ENCODE peak calls at places on chromosomes 16 and 17, in nine cellular contexts. J is lung microvascular endothelial cell; X is progenitor cell of endocrine pancreas; L is stimulated activated CD8-positive, alpha-beta memory T cell treated with anti-CD3 and anti-CD28 coated beads, Interleukin-4, amount 100 ng/mL, for 48 hours; N is iris pigment epithelial cell; M is stimulated activated naive B cell treated with anti-CD40 and anti-IgM and Interleukin-4, amounts not matched to agents 10 μg/mL and 1 μg/mL and 100 μg/mL, for 72 hours; Y is GM19239; I is AG20443; F is head of caudate nucleus. R is an unnamed sample.

GRCh38 chr17:81003711-81004335 is 12.2 kb downstream of the CHMP6 start:
- DNase-seq in J (no peak), X (no peak), L (no peak), N (no peak), M (no peak), Y (no peak), I (peak), F (no peak), R (no peak)

GRCh38 chr17:34892864-34893263 is 68.4 kb downstream of the CCT6B start:
- DNase-seq in J (peak), X (peak), L (peak), N (peak), M (no peak), Y (no peak), I (peak), F (no peak), R (peak)

GRCh38 chr16:27291106-27291505 is 22.5 kb upstream of the NSMCE1 start:
- DNase-seq in J (no peak), X (no peak), L (no peak), N (no peak), M (no peak), Y (no peak), I (no peak), F (no peak), R (no peak)

GRCh38 chr17:17375826-17376225 is 72.7 kb downstream of the NT5M start:
- DNase-seq in J (no peak), X (no peak), L (no peak), N (peak), M (no peak), Y (no peak), I (no peak), F (no peak), R (no peak)

GRCh38 chr17:57544381-57544780 is 200.7 kb downstream of the CCDC182 start:
- DNase-seq in J (no peak), X (no peak), L (no peak), N (no peak), M (no peak), Y (no peak), I (no peak), F (no peak), R (no peak)

GRCh38 chr17:56543280-56543679 is 50.2 kb upstream of the NOG start:
- DNase-seq in J (no peak), X (no peak), L (no peak), N (no peak), M (no peak), Y (no peak), I (no peak), F (no peak), R (no peak)

GRCh38 chr16:28166394-28167208 is 45.2 kb downstream of the XPO6 start:
- DNase-seq in J (peak), X (no peak), L (no peak), N (peak), M (peak), Y (no peak), I (no peak), F (no peak), R (no peak)

GRCh38 chr16:71746442-71747046 is 22.0 kb upstream of the PHLPP2 start:
- DNase-seq in J (peak), X (no peak), L (no peak), N (peak), M (no peak), Y (peak), I (peak), F (no peak), R (peak)

GRCh38 chr17:59870482-59870881 is 22.3 kb downstream of the TUBD1 start:
- DNase-seq in J (no peak), X (no peak), L (no peak), N (no peak), M (no peak), Y (no peak), I (no peak), F (no peak), R (no peak)

GRCh38 chr17:74524751-74525725 is 6.2 kb downstream of the CD300LB start:
- DNase-seq in J (no peak), X (no peak), L (no peak), N (no peak), M (no peak), Y (no peak), I (peak), F (no peak), R (no peak)

GRCh38 chr16:82344157-82344556 is 174.1 kb upstream of the MPHOSPH6 start:
- DNase-seq in J (peak), X (no peak), L (no peak), N (peak), M (no peak), Y (no peak), I (peak), F (no peak), R (no peak)

GRCh38 chr17:76246080-76247066 is 6.1 kb upstream of the RNF157 start:
- DNase-seq in J (no peak), X (no peak), L (peak), N (peak), M (peak), Y (peak), I (no peak), F (no peak), R (no peak)

GRCh38 chr16:57147381-57148191 is 38.3 kb downstream of the PSME3IP1 start:
- DNase-seq in J (peak), X (no peak), L (no peak), N (peak), M (no peak), Y (no peak), I (peak), F (no peak), R (no peak)

GRCh38 chr16:56684926-56685590 is 2.8 kb downstream of the MT1X start:
- DNase-seq in J (no peak), X (no peak), L (no peak), N (no peak), M (no peak), Y (no peak), I (no peak), F (no peak), R (no peak)

GRCh38 chr17:74415608-74416396 is 16.1 kb upstream of the GPRC5C start:
- DNase-seq in J (no peak), X (no peak), L (no peak), N (no peak), M (no peak), Y (no peak), I (no peak), F (no peak), R (no peak)

GRCh38 chr16:30033270-30033669 is 2.2 kb upstream of the TLCD3B start:
- DNase-seq in J (no peak), X (no peak), L (no peak), N (no peak), M (peak), Y (no peak), I (no peak), F (no peak), R (no peak)

GRCh38 chr17:909642-910323 is 69.8 kb downstream of the NXN start:
- DNase-seq in J (no peak), X (no peak), L (no peak), N (peak), M (no peak), Y (no peak), I (peak), F (no peak), R (no peak)

GRCh38 chr17:8728251-8728925 is 16.2 kb downstream of the CCDC42 start:
- DNase-seq in J (no peak), X (no peak), L (no peak), N (no peak), M (no peak), Y (no peak), I (no peak), F (no peak), R (no peak)

GRCh38 chr17:54883939-54884338 is 16.7 kb upstream of the TOM1L1 start:
- DNase-seq in J (no peak), X (no peak), L (no peak), N (no peak), M (no peak), Y (no peak), I (no peak), F (no peak), R (no peak)

GRCh38 chr17:63039899-63040602 is 74.0 kb downstream of the TANC2 start:
- DNase-seq in J (peak), X (no peak), L (no peak), N (peak), M (no peak), Y (no peak), I (peak), F (no peak), R (no peak)

GRCh38 chr17:12089809-12090384 is 69.2 kb downstream of the MAP2K4 start:
- DNase-seq in J (peak), X (no peak), L (no peak), N (peak), M (no peak), Y (no peak), I (peak), F (no peak), R (no peak)

GRCh38 chr16:53511403-53512280 is 8.6 kb upstream of the AKTIP start:
- DNase-seq in J (no peak), X (peak), L (peak), N (no peak), M (no peak), Y (no peak), I (no peak), F (no peak), R (peak)

GRCh38 chr16:80123189-80123588 is 417.6 kb upstream of the DYNLRB2 start:
- DNase-seq in J (no peak), X (no peak), L (no peak), N (peak), M (no peak), Y (no peak), I (peak), F (no peak), R (no peak)

GRCh38 chr17:17156107-17156506 is 50.0 kb downstream of the PLD6 start:
- DNase-seq in J (no peak), X (no peak), L (no peak), N (peak), M (no peak), Y (no peak), I (peak), F (no peak), R (no peak)

GRCh38 chr17:32331243-32332040 is 10.5 kb downstream of the C17orf75 start:
- DNase-seq in J (no peak), X (no peak), L (no peak), N (peak), M (no peak), Y (no peak), I (no peak), F (no peak), R (no peak)

GRCh38 chr16:69820926-69821541 is 58.9 kb downstream of the WWP2 start:
- DNase-seq in J (peak), X (no peak), L (no peak), N (no peak), M (no peak), Y (no peak), I (peak), F (peak), R (no peak)

GRCh38 chr16:2512920-2513404 is 790 bp upstream of the ATP6V0C start:
- DNase-seq in J (no peak), X (no peak), L (no peak), N (no peak), M (no peak), Y (no peak), I (no peak), F (no peak), R (peak)

GRCh38 chr16:5504028-5504758 is 406.6 kb upstream of the EEF2KMT start:
- DNase-seq in J (no peak), X (no peak), L (no peak), N (no peak), M (no peak), Y (no peak), I (no peak), F (peak), R (no peak)

GRCh38 chr17:28334176-28334575 is 1.1 kb downstream of the IFT20 start:
- DNase-seq in J (peak), X (no peak), L (no peak), N (peak), M (no peak), Y (no peak), I (no peak), F (no peak), R (peak)

GRCh38 chr17:55704412-55704811 is 18.3 kb downstream of the TMEM100 start:
- DNase-seq in J (no peak), X (no peak), L (no peak), N (peak), M (no peak), Y (no peak), I (no peak), F (no peak), R (no peak)

GRCh38 chr17:72430611-72431432 is 310.0 kb downstream of the SOX9 start:
- DNase-seq in J (no peak), X (no peak), L (no peak), N (no peak), M (no peak), Y (no peak), I (no peak), F (no peak), R (no peak)

GRCh38 chr16:89103781-89104180 is 10.1 kb downstream of the ACSF3 start:
- DNase-seq in J (no peak), X (no peak), L (no peak), N (no peak), M (no peak), Y (no peak), I (no peak), F (no peak), R (no peak)

GRCh38 chr16:3118846-3119245 is 6.5 kb downstream of the ZNF205 start:
- DNase-seq in J (no peak), X (no peak), L (no peak), N (no peak), M (no peak), Y (no peak), I (no peak), F (no peak), R (no peak)

GRCh38 chr17:3647769-3648540 is 11.4 kb downstream of the CTNS start:
- DNase-seq in J (peak), X (peak), L (peak), N (peak), M (no peak), Y (no peak), I (peak), F (peak), R (peak)

GRCh38 chr16:66874079-66874775 is 6.1 kb upstream of the PDP2 start:
- DNase-seq in J (no peak), X (no peak), L (peak), N (peak), M (no peak), Y (no peak), I (no peak), F (no peak), R (no peak)

GRCh38 chr17:51371732-51372151 is 111.4 kb downstream of the UTP18 start:
- DNase-seq in J (peak), X (peak), L (peak), N (peak), M (no peak), Y (no peak), I (peak), F (peak), R (peak)

GRCh38 chr17:33854596-33854995 is 400.5 kb upstream of the CCL2 start:
- DNase-seq in J (no peak), X (no peak), L (no peak), N (no peak), M (no peak), Y (no peak), I (no peak), F (no peak), R (no peak)